ENCODE peak calls at places on chromosomes 7 and 10, in five cellular contexts. One of them, this sample, is unnamed.

GRCh38 chr7:84372712-84373111 is 178.1 kb upstream of the SEMA3A start:
- DNase-seq in A549: no peak
- DNase-seq in stimulated activated CD4-positive, alpha-beta T cell treated with anti-CD3 and anti-CD28 coated beads, Interleukin-15, amount 100 ng/mL, for 1 hour: no peak
- DNase-seq in T-cell: no peak
- DNase-seq in T-helper 17 cell: no peak
- DNase-seq in this sample: no peak

GRCh38 chr7:81662531-81662930 is 107.3 kb downstream of the HGF start:
- DNase-seq in A549: no peak
- DNase-seq in stimulated activated CD4-positive, alpha-beta T cell treated with anti-CD3 and anti-CD28 coated beads, Interleukin-15, amount 100 ng/mL, for 1 hour: no peak
- DNase-seq in T-helper 17 cell: no peak
- DNase-seq in T-cell: no peak
- DNase-seq in this sample: no peak

GRCh38 chr7:92584953-92585352 is 5.2 kb downstream of the FAM133B start:
- DNase-seq in T-cell: peak
- DNase-seq in A549: peak
- DNase-seq in stimulated activated CD4-positive, alpha-beta T cell treated with anti-CD3 and anti-CD28 coated beads, Interleukin-15, amount 100 ng/mL, for 1 hour: no peak
- DNase-seq in T-helper 17 cell: no peak
- DNase-seq in this sample: no peak

GRCh38 chr10:12252882-12253546 is 57.0 kb downstream of the CDC123 start:
- DNase-seq in T-helper 17 cell: no peak
- DNase-seq in stimulated activated CD4-positive, alpha-beta T cell treated with anti-CD3 and anti-CD28 coated beads, Interleukin-15, amount 100 ng/mL, for 1 hour: no peak
- DNase-seq in A549: peak
- DNase-seq in T-cell: peak
- DNase-seq in this sample: no peak

GRCh38 chr7:33432825-33433224 is 303.5 kb downstream of the BBS9 start:
- DNase-seq in stimulated activated CD4-positive, alpha-beta T cell treated with anti-CD3 and anti-CD28 coated beads, Interleukin-15, amount 100 ng/mL, for 1 hour: no peak
- DNase-seq in A549: no peak
- DNase-seq in T-cell: no peak
- DNase-seq in T-helper 17 cell: no peak
- DNase-seq in this sample: no peak

GRCh38 chr7:50667789-50668226 is 102.6 kb upstream of the DDC start:
- DNase-seq in A549: no peak
- DNase-seq in T-helper 17 cell: no peak
- DNase-seq in stimulated activated CD4-positive, alpha-beta T cell treated with anti-CD3 and anti-CD28 coated beads, Interleukin-15, amount 100 ng/mL, for 1 hour: no peak
- DNase-seq in T-cell: no peak
- DNase-seq in this sample: no peak

GRCh38 chr7:5350600-5351385 is 68.0 kb downstream of the SLC29A4 start:
- DNase-seq in A549: no peak
- DNase-seq in stimulated activated CD4-positive, alpha-beta T cell treated with anti-CD3 and anti-CD28 coated beads, Interleukin-15, amount 100 ng/mL, for 1 hour: no peak
- DNase-seq in T-helper 17 cell: no peak
- DNase-seq in T-cell: no peak
- DNase-seq in this sample: no peak

GRCh38 chr7:118029881-118030422 is 154.0 kb upstream of the LSM8 start:
- DNase-seq in stimulated activated CD4-positive, alpha-beta T cell treated with anti-CD3 and anti-CD28 coated beads, Interleukin-15, amount 100 ng/mL, for 1 hour: no peak
- DNase-seq in T-cell: no peak
- DNase-seq in A549: no peak
- DNase-seq in T-helper 17 cell: no peak
- DNase-seq in this sample: no peak

This sample was measured in mesothelial cell of epicardium.